ENCODE peak calls at places on chromosomes 5 and 9, in ten cellular contexts. One of them, this sample, is unnamed. For H3K4me1, the result is how much of the 10 kb centered on the place peaks cover.

GRCh38 chr9:99239341-99240055 is 17.4 kb downstream of the SEC61B start:
- DNase-seq in H9: no peak
- DNase-seq in fibroblast of lung: no peak
- DNase-seq in adipocyte: peak
- DNase-seq in Panc1: no peak
- DNase-seq in Karpas-422: no peak
- DNase-seq in PC-9: no peak
- DNase-seq in neuronal stem cell: no peak
- DNase-seq in Peyer's patch: no peak
- DNase-seq in stomach: no peak
- DNase-seq in this sample: no peak

GRCh38 chr9:108467653-108468324 is 388.0 kb downstream of the ACTL7B start:
- DNase-seq in stomach: no peak
- DNase-seq in PC-9: no peak
- DNase-seq in Panc1: no peak
- DNase-seq in Karpas-422: no peak
- DNase-seq in neuronal stem cell: no peak
- DNase-seq in Peyer's patch: no peak
- DNase-seq in H9: no peak
- DNase-seq in adipocyte: peak
- DNase-seq in fibroblast of lung: peak
- DNase-seq in this sample: peak

GRCh38 chr9:129665008-129665771 is at the start of gene PRRX2:
- DNase-seq in Peyer's patch: no peak
- DNase-seq in stomach: no peak
- DNase-seq in Karpas-422: no peak
- DNase-seq in H9: no peak
- DNase-seq in adipocyte: peak
- DNase-seq in neuronal stem cell: peak
- DNase-seq in PC-9: no peak
- DNase-seq in fibroblast of lung: no peak
- DNase-seq in Panc1: no peak
- DNase-seq in this sample: no peak

GRCh38 chr9:75993434-75993833 is 103.0 kb downstream of the PCSK5 start:
- DNase-seq in fibroblast of lung: peak
- DNase-seq in neuronal stem cell: no peak
- DNase-seq in Peyer's patch: no peak
- DNase-seq in PC-9: no peak
- DNase-seq in stomach: no peak
- DNase-seq in H9: no peak
- DNase-seq in Panc1: no peak
- DNase-seq in adipocyte: no peak
- DNase-seq in Karpas-422: no peak
- DNase-seq in this sample: peak

GRCh38 chr9:86405926-86406325 is 51.7 kb upstream of the TUT7 start:
- DNase-seq in adipocyte: peak
- DNase-seq in Karpas-422: no peak
- DNase-seq in H9: no peak
- DNase-seq in PC-9: peak
- DNase-seq in fibroblast of lung: peak
- DNase-seq in Peyer's patch: no peak
- DNase-seq in Panc1: peak
- DNase-seq in stomach: no peak
- DNase-seq in neuronal stem cell: no peak
- DNase-seq in this sample: no peak

GRCh38 chr5:55236800-55237199 is 3.4 kb upstream of the CCNO start:
- DNase-seq in PC-9: no peak
- DNase-seq in Karpas-422: no peak
- DNase-seq in H9: no peak
- DNase-seq in adipocyte: no peak
- DNase-seq in fibroblast of lung: no peak
- DNase-seq in Peyer's patch: no peak
- DNase-seq in neuronal stem cell: no peak
- DNase-seq in stomach: no peak
- DNase-seq in Panc1: no peak
- DNase-seq in this sample: no peak

GRCh38 chr5:137587952-137588351 is 88.8 kb upstream of the SPOCK1 start:
- DNase-seq in adipocyte: no peak
- DNase-seq in stomach: no peak
- DNase-seq in neuronal stem cell: no peak
- DNase-seq in fibroblast of lung: no peak
- DNase-seq in Karpas-422: no peak
- DNase-seq in Panc1: no peak
- DNase-seq in H9: no peak
- DNase-seq in Peyer's patch: no peak
- DNase-seq in PC-9: no peak
- DNase-seq in this sample: no peak

GRCh38 chr5:128227984-128228383 is 144.4 kb downstream of the SLC12A2 start:
- DNase-seq in PC-9: no peak
- DNase-seq in Peyer's patch: no peak
- DNase-seq in fibroblast of lung: peak
- DNase-seq in neuronal stem cell: no peak
- DNase-seq in stomach: no peak
- DNase-seq in adipocyte: peak
- DNase-seq in H9: no peak
- DNase-seq in Panc1: no peak
- DNase-seq in Karpas-422: no peak
- DNase-seq in this sample: no peak

GRCh38 chr5:179317411-179318192 is 27.7 kb downstream of the ADAMTS2 start:
- DNase-seq in Peyer's patch: peak
- DNase-seq in stomach: no peak
- DNase-seq in fibroblast of lung: no peak
- DNase-seq in PC-9: no peak
- DNase-seq in adipocyte: no peak
- DNase-seq in Panc1: no peak
- DNase-seq in neuronal stem cell: no peak
- DNase-seq in H9: no peak
- DNase-seq in Karpas-422: no peak
- DNase-seq in this sample: no peak

GRCh38 chr5:142356318-142356715 is 31.5 kb upstream of the SPRY4 start:
- DNase-seq in H9: no peak
- DNase-seq in PC-9: no peak
- DNase-seq in neuronal stem cell: no peak
- DNase-seq in fibroblast of lung: peak
- DNase-seq in Peyer's patch: no peak
- DNase-seq in Karpas-422: no peak
- DNase-seq in stomach: no peak
- DNase-seq in Panc1: no peak
- DNase-seq in adipocyte: peak
- DNase-seq in this sample: no peak

GRCh38 chr5:142356716-142357468 is 32.1 kb upstream of the SPRY4 start:
- DNase-seq in Karpas-422: peak
- DNase-seq in Peyer's patch: peak
- DNase-seq in Panc1: peak
- DNase-seq in H9: peak
- DNase-seq in PC-9: peak
- DNase-seq in neuronal stem cell: peak
- DNase-seq in fibroblast of lung: peak
- DNase-seq in adipocyte: peak
- DNase-seq in stomach: peak
- DNase-seq in this sample: peak

GRCh38 chr5:142358121-142358520 is 33.3 kb upstream of the SPRY4 start:
- DNase-seq in stomach: no peak
- DNase-seq in fibroblast of lung: no peak
- DNase-seq in Peyer's patch: no peak
- DNase-seq in adipocyte: no peak
- DNase-seq in Panc1: no peak
- DNase-seq in PC-9: no peak
- DNase-seq in neuronal stem cell: no peak
- DNase-seq in Karpas-422: no peak
- DNase-seq in H9: no peak
- DNase-seq in this sample: no peak

GRCh38 chr5:142358648-142359047 is 33.8 kb upstream of the SPRY4 start:
- DNase-seq in neuronal stem cell: no peak
- DNase-seq in stomach: no peak
- DNase-seq in Peyer's patch: no peak
- DNase-seq in Panc1: no peak
- DNase-seq in adipocyte: no peak
- DNase-seq in H9: no peak
- DNase-seq in fibroblast of lung: no peak
- DNase-seq in PC-9: no peak
- DNase-seq in Karpas-422: no peak
- DNase-seq in this sample: no peak

DNA sequence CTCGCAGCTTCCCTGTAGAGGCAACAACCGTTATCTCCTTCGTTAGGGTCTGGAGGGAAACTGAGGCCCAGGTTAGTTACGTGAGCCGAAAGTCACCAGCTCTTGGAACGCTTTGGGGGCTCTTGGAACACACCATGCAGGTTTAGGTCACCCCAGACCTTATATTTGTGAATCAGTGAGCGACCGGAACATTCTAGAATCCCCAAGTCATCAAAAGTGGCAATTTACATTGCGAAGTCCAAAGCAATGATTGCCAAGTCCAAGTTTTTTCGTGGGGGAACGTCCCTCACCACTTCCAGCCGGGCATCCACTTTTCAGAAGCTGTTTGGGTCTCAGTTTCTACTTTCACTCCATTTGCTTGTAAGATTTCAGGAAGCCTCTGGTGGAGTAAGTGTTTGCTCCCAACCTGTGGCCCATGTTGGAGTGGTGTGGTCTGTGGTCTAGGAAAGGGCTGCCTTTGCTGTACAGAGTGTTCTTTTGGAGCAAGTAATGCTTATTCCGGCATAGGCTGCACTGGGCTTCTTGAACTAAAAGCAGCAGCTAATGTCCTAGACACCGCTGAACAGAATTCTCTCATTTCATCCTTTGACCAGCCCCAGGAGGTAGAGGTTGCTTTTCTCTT is 32.8 kb upstream of the SPRY4 start:
- DNase-seq in Karpas-422: no peak
- DNase-seq in H9: no peak
- DNase-seq in Peyer's patch: no peak
- DNase-seq in Panc1: no peak
- DNase-seq in fibroblast of lung: peak
- DNase-seq in stomach: no peak
- DNase-seq in neuronal stem cell: no peak
- DNase-seq in PC-9: no peak
- DNase-seq in adipocyte: no peak
- DNase-seq in this sample: no peak
- H3K4me1 ChIP-seq in Karpas-422: under half
- H3K4me1 ChIP-seq in H9: under half
- H3K4me1 ChIP-seq in Peyer's patch: under half
- H3K4me1 ChIP-seq in Panc1: half or more
- H3K4me1 ChIP-seq in fibroblast of lung: under half
- H3K4me1 ChIP-seq in stomach: under half
- H3K4me1 ChIP-seq in neuronal stem cell: under half
- H3K4me1 ChIP-seq in PC-9: half or more
- H3K4me1 ChIP-seq in adipocyte: under half
- H3K4me1 ChIP-seq in this sample: under half

DNA sequence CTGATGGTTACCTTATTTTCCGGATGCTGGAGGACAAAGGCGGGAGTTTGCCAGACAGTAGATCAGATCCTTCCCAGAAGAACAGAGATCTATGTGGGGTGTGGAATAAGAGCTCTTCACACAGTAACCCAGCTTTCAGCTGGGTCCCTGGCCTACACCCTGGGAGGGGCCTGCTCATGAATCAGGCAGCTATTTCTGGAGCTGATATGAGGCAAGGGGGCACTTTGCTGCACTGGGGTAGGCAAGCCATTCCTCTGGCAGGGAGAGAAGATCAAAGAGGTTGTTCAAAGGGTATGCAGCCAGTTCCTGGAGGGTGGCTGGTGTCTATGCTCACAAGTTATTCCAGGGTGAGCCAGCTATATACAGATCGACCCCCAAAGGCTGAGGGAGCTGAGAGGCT is 48.6 kb downstream of the CYSTM1 start:
- DNase-seq in Karpas-422: no peak
- DNase-seq in H9: no peak
- DNase-seq in PC-9: no peak
- DNase-seq in adipocyte: no peak
- DNase-seq in Peyer's patch: no peak
- DNase-seq in Panc1: no peak
- DNase-seq in neuronal stem cell: no peak
- DNase-seq in fibroblast of lung: no peak
- DNase-seq in stomach: no peak
- DNase-seq in this sample: no peak
- H3K4me1 ChIP-seq in Karpas-422: under half
- H3K4me1 ChIP-seq in H9: under half
- H3K4me1 ChIP-seq in PC-9: under half
- H3K4me1 ChIP-seq in adipocyte: half or more
- H3K4me1 ChIP-seq in Peyer's patch: half or more
- H3K4me1 ChIP-seq in Panc1: under half
- H3K4me1 ChIP-seq in neuronal stem cell: under half
- H3K4me1 ChIP-seq in fibroblast of lung: under half
- H3K4me1 ChIP-seq in stomach: half or more
- H3K4me1 ChIP-seq in this sample: under half

DNA sequence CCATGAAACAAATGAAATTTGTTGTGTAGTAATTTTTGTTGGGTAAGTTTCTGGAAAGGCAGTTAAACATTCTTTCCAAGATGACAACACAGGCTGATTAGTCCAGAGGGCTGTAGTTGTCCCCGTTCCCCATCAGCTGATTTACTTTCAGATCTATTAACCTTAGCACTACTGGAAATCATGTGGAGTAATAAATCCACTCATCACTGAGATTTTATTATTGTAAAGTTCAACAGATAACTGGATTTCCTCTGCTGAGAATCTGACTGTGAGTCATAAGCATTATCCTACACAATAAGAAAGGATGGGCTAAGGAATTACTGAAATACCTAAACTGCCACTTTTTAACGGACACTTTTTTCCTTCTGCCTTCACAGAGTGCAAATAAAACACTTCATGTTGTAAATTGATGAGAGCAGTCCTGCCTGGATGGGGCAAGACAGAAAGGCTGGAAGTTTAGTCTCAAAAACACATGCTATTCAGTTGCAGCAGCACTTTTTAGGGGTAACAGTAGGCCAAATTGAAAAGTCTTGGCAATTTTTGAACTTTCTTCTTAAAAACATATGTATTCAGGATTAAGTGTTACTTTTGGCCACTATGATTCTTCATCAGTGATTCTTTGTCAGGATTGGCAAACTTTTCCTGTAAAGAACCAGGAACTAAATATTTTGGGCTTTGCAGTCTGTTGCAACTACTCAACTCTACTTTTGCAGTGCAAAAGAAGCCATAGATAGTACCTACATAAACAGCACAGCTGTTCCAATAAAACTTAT is 7.1 kb downstream of the STOM start:
- DNase-seq in fibroblast of lung: peak
- DNase-seq in H9: no peak
- DNase-seq in Peyer's patch: no peak
- DNase-seq in PC-9: no peak
- DNase-seq in Panc1: no peak
- DNase-seq in adipocyte: peak
- DNase-seq in neuronal stem cell: no peak
- DNase-seq in stomach: no peak
- DNase-seq in Karpas-422: no peak
- DNase-seq in this sample: peak
- H3K4me1 ChIP-seq in fibroblast of lung: under half
- H3K4me1 ChIP-seq in H9: under half
- H3K4me1 ChIP-seq in Peyer's patch: half or more
- H3K4me1 ChIP-seq in PC-9: under half
- H3K4me1 ChIP-seq in Panc1: under half
- H3K4me1 ChIP-seq in adipocyte: half or more
- H3K4me1 ChIP-seq in neuronal stem cell: under half
- H3K4me1 ChIP-seq in stomach: under half
- H3K4me1 ChIP-seq in Karpas-422: under half
- H3K4me1 ChIP-seq in this sample: under half

DNA sequence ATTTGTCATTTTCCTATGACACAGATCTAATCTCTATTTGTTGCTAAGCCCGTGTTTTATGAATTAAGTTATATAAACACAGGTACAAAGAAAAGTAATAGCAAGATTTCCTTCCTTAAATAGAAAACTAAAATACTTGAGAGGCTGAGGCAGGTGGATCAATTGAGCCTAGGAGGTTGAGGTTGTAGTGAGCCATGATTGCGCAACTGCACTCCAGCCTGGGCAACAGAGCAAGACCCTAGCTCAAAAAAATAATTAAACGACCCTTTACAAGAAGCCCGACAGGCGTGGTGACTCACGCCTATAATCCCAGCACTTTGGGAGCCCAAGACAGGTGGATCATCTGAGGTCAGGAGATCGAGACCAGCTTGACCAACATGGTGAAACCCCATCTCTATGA is 36.8 kb downstream of the FAM169A start:
- DNase-seq in neuronal stem cell: no peak
- DNase-seq in adipocyte: no peak
- DNase-seq in PC-9: no peak
- DNase-seq in Karpas-422: no peak
- DNase-seq in stomach: no peak
- DNase-seq in fibroblast of lung: no peak
- DNase-seq in H9: no peak
- DNase-seq in Panc1: no peak
- DNase-seq in Peyer's patch: no peak
- DNase-seq in this sample: no peak
- H3K4me1 ChIP-seq in neuronal stem cell: under half
- H3K4me1 ChIP-seq in adipocyte: under half
- H3K4me1 ChIP-seq in PC-9: under half
- H3K4me1 ChIP-seq in Karpas-422: under half
- H3K4me1 ChIP-seq in stomach: under half
- H3K4me1 ChIP-seq in fibroblast of lung: under half
- H3K4me1 ChIP-seq in H9: under half
- H3K4me1 ChIP-seq in Panc1: under half
- H3K4me1 ChIP-seq in Peyer's patch: under half
- H3K4me1 ChIP-seq in this sample: under half

This sample was measured in small intestine.